ENCODE peak calls at places on chromosomes 13 and 19, in eight cellular contexts. One of them, this sample, is unnamed.

GRCh38 chr19:14476663-14477401 is 1.7 kb upstream of the PTGER1 start:
- DNase-seq in fibroblast of lung: peak; percentile 72
- DNase-seq in AG04450: peak; percentile 41
- DNase-seq in GM23248: peak; percentile 80
- DNase-seq in BE2C: no peak
- DNase-seq in lower leg skin: no peak
- DNase-seq in left lung: no peak
- DNase-seq in cardiac fibroblast: peak; percentile 90
- DNase-seq in this sample: peak; percentile 89

GRCh38 chr13:79492313-79492798 is 11.4 kb downstream of the NDFIP2 start:
- DNase-seq in fibroblast of lung: peak; percentile 55
- DNase-seq in AG04450: no peak
- DNase-seq in GM23248: peak; percentile 75
- DNase-seq in BE2C: no peak
- DNase-seq in lower leg skin: no peak
- DNase-seq in left lung: no peak
- DNase-seq in cardiac fibroblast: peak; percentile 14
- DNase-seq in this sample: peak; percentile 28

GRCh38 chr13:94249512-94249911 is 230.0 kb downstream of the DCT start:
- DNase-seq in fibroblast of lung: peak; percentile 94
- DNase-seq in AG04450: peak; percentile 42
- DNase-seq in GM23248: peak; percentile 78
- DNase-seq in BE2C: no peak
- DNase-seq in lower leg skin: no peak
- DNase-seq in left lung: no peak
- DNase-seq in cardiac fibroblast: peak; percentile 66
- DNase-seq in this sample: peak; percentile 88

GRCh38 chr13:37406031-37406430 is 192.5 kb downstream of the POSTN start:
- DNase-seq in fibroblast of lung: no peak
- DNase-seq in AG04450: no peak
- DNase-seq in GM23248: no peak
- DNase-seq in BE2C: no peak
- DNase-seq in lower leg skin: no peak
- DNase-seq in left lung: no peak
- DNase-seq in cardiac fibroblast: no peak
- DNase-seq in this sample: no peak

GRCh38 chr19:16361254-16361653 is 36.6 kb downstream of the KLF2 start:
- DNase-seq in fibroblast of lung: no peak
- DNase-seq in AG04450: no peak
- DNase-seq in GM23248: peak; percentile 57
- DNase-seq in BE2C: no peak
- DNase-seq in lower leg skin: no peak
- DNase-seq in left lung: no peak
- DNase-seq in cardiac fibroblast: peak; percentile 10
- DNase-seq in this sample: no peak

GRCh38 chr19:1912760-1913505 is 7.7 kb downstream of the ADAT3 start:
- DNase-seq in fibroblast of lung: no peak
- DNase-seq in AG04450: no peak
- DNase-seq in GM23248: no peak
- DNase-seq in BE2C: no peak
- DNase-seq in lower leg skin: no peak
- DNase-seq in left lung: no peak
- DNase-seq in cardiac fibroblast: no peak
- DNase-seq in this sample: no peak

GRCh38 chr19:46958542-46958941 is 61.1 kb upstream of the NPAS1 start:
- DNase-seq in fibroblast of lung: peak; percentile 36
- DNase-seq in AG04450: no peak
- DNase-seq in GM23248: peak; percentile 72
- DNase-seq in BE2C: no peak
- DNase-seq in lower leg skin: no peak
- DNase-seq in left lung: no peak
- DNase-seq in cardiac fibroblast: peak; percentile 64
- DNase-seq in this sample: peak; percentile 90

GRCh38 chr13:104422668-104423067 is 1356.5 kb upstream of the SLC10A2 start:
- DNase-seq in fibroblast of lung: no peak
- DNase-seq in AG04450: no peak
- DNase-seq in GM23248: no peak
- DNase-seq in BE2C: no peak
- DNase-seq in lower leg skin: no peak
- DNase-seq in left lung: no peak
- DNase-seq in cardiac fibroblast: no peak
- DNase-seq in this sample: no peak

GRCh38 chr19:48970923-48971395 is 5.8 kb downstream of the FTL start:
- DNase-seq in fibroblast of lung: peak; percentile 51
- DNase-seq in AG04450: no peak
- DNase-seq in GM23248: peak; percentile 83
- DNase-seq in BE2C: peak; percentile 93
- DNase-seq in lower leg skin: peak; percentile 95
- DNase-seq in left lung: peak; percentile 84
- DNase-seq in cardiac fibroblast: peak; percentile 87
- DNase-seq in this sample: peak; percentile 77

GRCh38 chr19:35797663-35798062 is 15.0 kb downstream of the PRODH2 start:
- DNase-seq in fibroblast of lung: no peak
- DNase-seq in AG04450: no peak
- DNase-seq in GM23248: no peak
- DNase-seq in BE2C: no peak
- DNase-seq in lower leg skin: no peak
- DNase-seq in left lung: no peak
- DNase-seq in cardiac fibroblast: no peak
- DNase-seq in this sample: no peak

GRCh38 chr13:99496322-99497142 is 4.7 kb upstream of the TM9SF2 start:
- DNase-seq in fibroblast of lung: peak; percentile 28
- DNase-seq in AG04450: no peak
- DNase-seq in GM23248: peak; percentile 85
- DNase-seq in BE2C: peak; percentile 54
- DNase-seq in lower leg skin: peak; percentile 93
- DNase-seq in left lung: peak; percentile 72
- DNase-seq in cardiac fibroblast: peak; percentile 22
- DNase-seq in this sample: peak; percentile 88

GRCh38 chr13:99722419-99722818 is 221.1 kb downstream of the TM9SF2 start:
- DNase-seq in fibroblast of lung: no peak
- DNase-seq in AG04450: no peak
- DNase-seq in GM23248: no peak
- DNase-seq in BE2C: no peak
- DNase-seq in lower leg skin: no peak
- DNase-seq in left lung: no peak
- DNase-seq in cardiac fibroblast: no peak
- DNase-seq in this sample: no peak

GRCh38 chr19:53328967-53329366 is 4.6 kb upstream of the ZNF845 start:
- DNase-seq in fibroblast of lung: no peak
- DNase-seq in AG04450: no peak
- DNase-seq in GM23248: peak; percentile 62
- DNase-seq in BE2C: peak; percentile 84
- DNase-seq in lower leg skin: peak; percentile 82
- DNase-seq in left lung: no peak
- DNase-seq in cardiac fibroblast: peak; percentile 32
- DNase-seq in this sample: peak; percentile 44

DNA sequence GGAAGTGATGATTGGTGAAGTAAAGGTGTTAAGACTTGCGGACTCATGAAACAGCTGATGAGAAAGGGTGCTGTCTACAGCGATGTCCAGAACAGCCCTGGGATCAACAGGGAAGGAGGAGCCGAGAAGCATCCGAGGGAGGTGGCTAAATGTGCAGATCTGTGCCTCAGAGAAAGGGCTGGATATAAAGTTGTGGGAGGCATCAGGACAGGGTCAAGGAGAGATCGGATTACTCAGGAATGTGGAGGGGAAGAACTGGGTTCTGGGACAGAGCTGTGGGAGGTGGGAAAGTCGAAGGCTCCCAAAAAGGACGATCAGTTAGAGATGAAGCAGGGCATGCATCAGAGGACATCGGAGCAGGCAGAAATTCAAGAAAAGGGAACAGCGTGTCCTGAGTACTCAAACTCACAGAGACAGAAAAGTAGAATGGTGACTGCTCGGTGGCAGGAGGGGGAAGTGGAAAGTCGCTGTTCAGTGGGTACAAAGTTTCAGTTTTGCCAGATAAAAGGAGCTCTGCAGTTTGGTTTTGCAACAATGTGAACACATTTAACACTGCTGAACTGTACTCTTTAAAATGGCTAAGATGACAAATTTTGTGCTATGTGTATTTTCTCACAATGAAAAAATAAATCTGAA is 1.9 kb downstream of the SIGLEC14 start:
- DNase-seq in fibroblast of lung: no peak
- DNase-seq in AG04450: no peak
- DNase-seq in GM23248: no peak
- DNase-seq in BE2C: no peak
- DNase-seq in lower leg skin: no peak
- DNase-seq in left lung: no peak
- DNase-seq in cardiac fibroblast: no peak
- DNase-seq in this sample: no peak
- H3K4me3 ChIP-seq in fibroblast of lung: no peak overlapping the region
- H3K4me3 ChIP-seq in AG04450: no peak overlapping the region
- H3K4me3 ChIP-seq in GM23248: no peak overlapping the region
- H3K4me3 ChIP-seq in BE2C: no peak overlapping the region
- H3K4me3 ChIP-seq in lower leg skin: no peak overlapping the region
- H3K4me3 ChIP-seq in left lung: peak overlapping the region; percentile 48
- H3K4me3 ChIP-seq in cardiac fibroblast: no peak overlapping the region
- H3K4me3 ChIP-seq in this sample: no peak overlapping the region

GRCh38 chr19:58479736-58480480 is 3.8 kb downstream of the ZNF446 start:
- DNase-seq in fibroblast of lung: no peak
- DNase-seq in AG04450: no peak
- DNase-seq in GM23248: no peak
- DNase-seq in BE2C: no peak
- DNase-seq in lower leg skin: no peak
- DNase-seq in left lung: no peak
- DNase-seq in cardiac fibroblast: no peak
- DNase-seq in this sample: no peak

GRCh38 chr19:58482372-58482771 is 6.2 kb downstream of the ZNF446 start:
- DNase-seq in fibroblast of lung: no peak
- DNase-seq in AG04450: no peak
- DNase-seq in GM23248: no peak
- DNase-seq in BE2C: no peak
- DNase-seq in lower leg skin: no peak
- DNase-seq in left lung: no peak
- DNase-seq in cardiac fibroblast: no peak
- DNase-seq in this sample: no peak

GRCh38 chr19:58480831-58481230 is 4.7 kb downstream of the ZNF446 start:
- DNase-seq in fibroblast of lung: no peak
- DNase-seq in AG04450: no peak
- DNase-seq in GM23248: no peak
- DNase-seq in BE2C: no peak
- DNase-seq in lower leg skin: no peak
- DNase-seq in left lung: no peak
- DNase-seq in cardiac fibroblast: no peak
- DNase-seq in this sample: no peak

GRCh38 chr19:58479303-58479702 is 3.2 kb downstream of the ZNF446 start:
- DNase-seq in fibroblast of lung: no peak
- DNase-seq in AG04450: no peak
- DNase-seq in GM23248: no peak
- DNase-seq in BE2C: no peak
- DNase-seq in lower leg skin: no peak
- DNase-seq in left lung: no peak
- DNase-seq in cardiac fibroblast: no peak
- DNase-seq in this sample: no peak

GRCh38 chr19:58480481-58480830 is 4.3 kb downstream of the ZNF446 start:
- DNase-seq in fibroblast of lung: no peak
- DNase-seq in AG04450: no peak
- DNase-seq in GM23248: no peak
- DNase-seq in BE2C: no peak
- DNase-seq in lower leg skin: no peak
- DNase-seq in left lung: no peak
- DNase-seq in cardiac fibroblast: no peak
- DNase-seq in this sample: no peak
- H3K4me3 ChIP-seq in fibroblast of lung: no peak overlapping the region
- H3K4me3 ChIP-seq in AG04450: no peak overlapping the region
- H3K4me3 ChIP-seq in GM23248: no peak overlapping the region
- H3K4me3 ChIP-seq in BE2C: no peak overlapping the region
- H3K4me3 ChIP-seq in lower leg skin: no peak overlapping the region
- H3K4me3 ChIP-seq in left lung: no peak overlapping the region
- H3K4me3 ChIP-seq in cardiac fibroblast: no peak overlapping the region
- H3K4me3 ChIP-seq in this sample: no peak overlapping the region

GRCh38 chr19:10546817-10547216 is 3.1 kb downstream of the ATG4D start:
- DNase-seq in fibroblast of lung: no peak
- DNase-seq in AG04450: no peak
- DNase-seq in GM23248: no peak
- DNase-seq in BE2C: no peak
- DNase-seq in lower leg skin: no peak
- DNase-seq in left lung: no peak
- DNase-seq in cardiac fibroblast: no peak
- DNase-seq in this sample: no peak

GRCh38 chr19:10543420-10544241 is at the start of gene ATG4D:
- DNase-seq in fibroblast of lung: peak; percentile 45
- DNase-seq in AG04450: no peak
- DNase-seq in GM23248: peak; percentile 89
- DNase-seq in BE2C: peak; percentile 87
- DNase-seq in lower leg skin: peak; percentile 95
- DNase-seq in left lung: peak; percentile 89
- DNase-seq in cardiac fibroblast: peak; percentile 74
- DNase-seq in this sample: peak; percentile 51

GRCh38 chr19:10544242-10544752 is 593 bp downstream of the ATG4D start:
- DNase-seq in fibroblast of lung: no peak
- DNase-seq in AG04450: no peak
- DNase-seq in GM23248: peak; percentile 58
- DNase-seq in BE2C: peak; percentile 36
- DNase-seq in lower leg skin: no peak
- DNase-seq in left lung: no peak
- DNase-seq in cardiac fibroblast: no peak
- DNase-seq in this sample: no peak

GRCh38 chr19:10544753-10545251 is 1.1 kb downstream of the ATG4D start:
- DNase-seq in fibroblast of lung: no peak
- DNase-seq in AG04450: no peak
- DNase-seq in GM23248: no peak
- DNase-seq in BE2C: no peak
- DNase-seq in lower leg skin: no peak
- DNase-seq in left lung: no peak
- DNase-seq in cardiac fibroblast: no peak
- DNase-seq in this sample: no peak

GRCh38 chr19:10543059-10543419 is 665 bp upstream of the ATG4D start:
- DNase-seq in fibroblast of lung: no peak
- DNase-seq in AG04450: no peak
- DNase-seq in GM23248: no peak
- DNase-seq in BE2C: no peak
- DNase-seq in lower leg skin: no peak
- DNase-seq in left lung: no peak
- DNase-seq in cardiac fibroblast: no peak
- DNase-seq in this sample: no peak
- H3K4me3 ChIP-seq in fibroblast of lung: no peak overlapping the region
- H3K4me3 ChIP-seq in AG04450: no peak overlapping the region
- H3K4me3 ChIP-seq in GM23248: peak overlapping the region; percentile 85
- H3K4me3 ChIP-seq in BE2C: peak overlapping the region; percentile 81
- H3K4me3 ChIP-seq in lower leg skin: no peak overlapping the region
- H3K4me3 ChIP-seq in left lung: peak overlapping the region; percentile 92
- H3K4me3 ChIP-seq in cardiac fibroblast: no peak overlapping the region
- H3K4me3 ChIP-seq in this sample: no peak overlapping the region

DNA sequence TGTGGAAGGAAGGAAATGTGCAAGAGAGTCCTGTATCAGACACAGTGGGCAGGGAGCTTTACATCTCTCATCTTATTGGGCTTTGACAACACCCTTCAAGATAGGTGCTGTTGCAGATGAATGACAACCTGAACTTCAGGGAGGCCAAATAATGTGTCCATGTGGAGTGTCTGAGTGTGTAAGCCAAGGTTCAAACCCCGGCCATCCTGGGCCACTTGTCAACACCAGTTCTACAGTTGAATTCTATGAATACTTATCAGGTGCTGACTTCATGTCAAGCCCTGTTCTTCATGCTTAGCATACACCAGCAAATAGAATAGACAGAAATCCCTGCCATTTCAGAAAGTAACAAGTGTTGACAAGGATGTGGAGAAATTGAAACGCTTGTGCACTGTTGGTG is 354.4 kb downstream of the KCNRG start:
- DNase-seq in fibroblast of lung: no peak
- DNase-seq in AG04450: no peak
- DNase-seq in GM23248: no peak
- DNase-seq in BE2C: no peak
- DNase-seq in lower leg skin: no peak
- DNase-seq in left lung: no peak
- DNase-seq in cardiac fibroblast: no peak
- DNase-seq in this sample: no peak
- H3K4me3 ChIP-seq in fibroblast of lung: no peak overlapping the region
- H3K4me3 ChIP-seq in AG04450: no peak overlapping the region
- H3K4me3 ChIP-seq in GM23248: no peak overlapping the region
- H3K4me3 ChIP-seq in BE2C: no peak overlapping the region
- H3K4me3 ChIP-seq in lower leg skin: no peak overlapping the region
- H3K4me3 ChIP-seq in left lung: no peak overlapping the region
- H3K4me3 ChIP-seq in cardiac fibroblast: no peak overlapping the region
- H3K4me3 ChIP-seq in this sample: no peak overlapping the region

This sample was measured in fibroblast of mammary gland.